ENCODE peak calls at places on chromosomes 5 and 9, in seven cellular contexts. T is activated naive CD8-positive, alpha-beta T cell treated with anti-CD3 and anti-CD28 coated beads for 36 hours; A is transverse colon; Q is endodermal cell; U is T47D; F is foreskin fibroblast; R is germinal center. G is an unnamed sample.

GRCh38 chr5:143554918-143555477 is 151.5 kb upstream of the NR3C1 start:
- DNase-seq in F (peak; percentile 74), T (no peak), A (no peak), Q (no peak), U (no peak), R (no peak), G (peak; percentile 66)

GRCh38 chr9:90175257-90175656 is 467.4 kb downstream of the DIRAS2 start:
- DNase-seq in A (no peak), U (no peak), Q (no peak), R (no peak), F (no peak), T (no peak), G (no peak)

GRCh38 chr5:55578771-55579170 is 44.0 kb upstream of the PLPP1 start:
- DNase-seq in T (no peak), F (no peak), R (no peak), U (no peak), Q (no peak), A (no peak), G (peak; percentile 58)

GRCh38 chr5:65506961-65507360 is 25.2 kb upstream of the ADAMTS6 start:
- DNase-seq in T (no peak), A (no peak), U (no peak), F (peak; percentile 89), Q (no peak), R (no peak), G (peak; percentile 59)

GRCh38 chr5:54895816-54896341 is 89.5 kb downstream of the ESM1 start:
- DNase-seq in U (peak; percentile 77), A (no peak), T (no peak), F (peak; percentile 81), R (no peak), Q (peak; percentile 66), G (peak; percentile 73)

GRCh38 chr9:87184956-87185642 is 237.8 kb upstream of the GAS1 start:
- DNase-seq in T (no peak), U (no peak), A (no peak), Q (no peak), R (no peak), F (peak; percentile 37), G (peak; percentile 35)

GRCh38 chr5:66239034-66239433 is 94.9 kb downstream of the SREK1 start:
- DNase-seq in A (no peak), F (no peak), Q (no peak), R (no peak), U (peak; percentile 30), T (no peak), G (peak; percentile 27)

GRCh38 chr5:139854029-139854605 is 58.5 kb downstream of the PSD2 start:
- DNase-seq in Q (no peak), F (no peak), U (no peak), A (no peak), T (no peak), R (no peak), G (no peak)

GRCh38 chr5:173534031-173534430 is 82.4 kb downstream of the BOD1 start:
- DNase-seq in F (no peak), A (no peak), T (no peak), Q (no peak), U (no peak), R (no peak), G (no peak)

GRCh38 chr5:176653986-176654385 is 6.7 kb downstream of the TSPAN17 start:
- DNase-seq in A (no peak), T (no peak), Q (no peak), R (no peak), U (no peak), F (no peak), G (no peak)

GRCh38 chr5:127912411-127912810 is 171.2 kb upstream of the SLC12A2 start:
- DNase-seq in U (no peak), T (no peak), A (no peak), Q (no peak), F (no peak), R (no peak), G (no peak)

GRCh38 chr9:110578896-110579752 is at the start of gene SVEP1:
- DNase-seq in R (no peak), U (no peak), A (no peak), F (peak; percentile 86), Q (peak; percentile 84), T (peak; percentile 3), G (peak; percentile 73)

GRCh38 chr9:108389056-108389455 is 466.7 kb downstream of the ACTL7B start:
- DNase-seq in Q (no peak), R (no peak), F (no peak), U (no peak), T (no peak), A (no peak), G (no peak)

GRCh38 chr5:56412601-56413379 is 179.7 kb upstream of the ANKRD55 start:
- DNase-seq in Q (no peak), F (no peak), T (peak; percentile 2), R (peak; percentile 63), U (no peak), A (peak; percentile 73), G (no peak)

GRCh38 chr5:109038209-109038840 is 290.6 kb downstream of the FER start:
- DNase-seq in R (no peak), U (no peak), F (peak; percentile 57), A (no peak), Q (no peak), T (no peak), G (peak; percentile 64)

GRCh38 chr9:132572921-132573320 is 9.5 kb upstream of the BARHL1 start:
- DNase-seq in R (no peak), F (peak; percentile 41), A (no peak), U (no peak), T (no peak), Q (no peak), G (peak; percentile 26)

GRCh38 chr5:158951951-158952545 is 147.7 kb downstream of the EBF1 start:
- DNase-seq in A (no peak), R (no peak), T (no peak), U (no peak), F (no peak), Q (peak; percentile 63), G (no peak)

GRCh38 chr9:21812415-21812814 is 10.0 kb downstream of the MTAP start:
- DNase-seq in T (no peak), U (no peak), R (no peak), A (no peak), Q (no peak), F (peak; percentile 49), G (peak; percentile 89)

GRCh38 chr5:67290620-67291019 is 94.0 kb upstream of the CD180 start:
- DNase-seq in R (no peak), T (no peak), U (no peak), F (no peak), A (no peak), Q (no peak), G (no peak)

GRCh38 chr9:109422641-109423040 is 75.5 kb downstream of the PTPN3 start:
- DNase-seq in U (peak; percentile 55), F (no peak), T (no peak), Q (no peak), R (no peak), A (no peak), G (no peak)

GRCh38 chr9:128383791-128384190 is 12.6 kb downstream of the URM1 start:
- DNase-seq in Q (peak; percentile 61), T (no peak), U (no peak), A (no peak), R (no peak), F (no peak), G (no peak)

GRCh38 chr9:98913705-98914104 is 30.0 kb upstream of the COL15A1 start:
- DNase-seq in F (no peak), A (no peak), T (no peak), U (no peak), R (no peak), Q (peak; percentile 30), G (no peak)

GRCh38 chr9:20317701-20318100 is 304.6 kb downstream of the MLLT3 start:
- DNase-seq in Q (no peak), A (no peak), F (no peak), U (no peak), T (no peak), R (no peak), G (no peak)

GRCh38 chr5:16879191-16879590 is 56.9 kb downstream of the MYO10 start:
- DNase-seq in U (no peak), A (no peak), Q (no peak), T (no peak), R (no peak), F (no peak), G (no peak)

GRCh38 chr5:32504923-32505596 is 60.5 kb upstream of the ZFR start:
- DNase-seq in T (no peak), A (peak; percentile 31), F (peak; percentile 96), U (no peak), R (no peak), Q (peak; percentile 50), G (peak; percentile 82)

G was measured in cardiac fibroblast.